ENCODE peak calls at places on chromosomes 6 and 20, in four cellular contexts. J is activated CD4-positive, alpha-beta T cell treated with anti-CD3 and anti-CD28 coated beads for 36 hours; X is HEK293T; D is ascending aorta. V is an unnamed sample.

GRCh38 chr20:57198359-57199072 is 67.9 kb downstream of the BMP7 start:
- DNase-seq in X (no peak), J (no peak), D (no peak), V (no peak)

GRCh38 chr20:35909796-35910195 is 44.5 kb downstream of the SCAND1 start:
- DNase-seq in X (no peak), D (peak; percentile 15), J (no peak), V (no peak)

GRCh38 chr6:54916858-54917257 is 70.3 kb downstream of the FAM83B start:
- DNase-seq in J (no peak), X (no peak), D (no peak), V (no peak)

GRCh38 chr6:147423111-147423510 is 85.4 kb upstream of the SAMD5 start:
- DNase-seq in J (no peak), D (no peak), X (no peak), V (no peak)

GRCh38 chr6:77561768-77562314 is 91.0 kb upstream of the MEI4 start:
- DNase-seq in J (no peak), D (no peak), X (no peak), V (peak; percentile 63)

GRCh38 chr6:78076371-78076770 is 423.5 kb downstream of the MEI4 start:
- DNase-seq in D (no peak), J (no peak), X (no peak), V (no peak)

GRCh38 chr6:159919011-159919511 is 28.3 kb downstream of the MAS1 start:
- DNase-seq in J (no peak), D (peak; percentile 30), X (no peak), V (no peak)

GRCh38 chr6:151027295-151027747 is 161.8 kb downstream of the MTHFD1L start:
- DNase-seq in D (no peak), J (no peak), X (no peak), V (no peak)

GRCh38 chr20:4813839-4814695 is 92.4 kb downstream of the PRND start:
- DNase-seq in J (peak; percentile 69), D (no peak), X (no peak), V (no peak)

GRCh38 chr6:17297261-17298080 is 16.3 kb downstream of the RBM24 start:
- DNase-seq in J (no peak), D (no peak), X (no peak), V (no peak)

GRCh38 chr6:11978169-11978987 is 33.7 kb upstream of the HIVEP1 start:
- DNase-seq in X (no peak), J (no peak), D (no peak), V (no peak)

GRCh38 chr6:13908955-13909381 is 15.8 kb upstream of the RNF182 start:
- DNase-seq in J (peak; percentile 63), X (peak; percentile 74), D (no peak), V (peak; percentile 24)

GRCh38 chr20:58634121-58634817 is 16.8 kb upstream of the STX16 start:
- DNase-seq in D (peak; percentile 50), J (peak; percentile 69), X (no peak), V (no peak)

GRCh38 chr6:81863123-81863522 is 110.6 kb upstream of the TENT5A start:
- DNase-seq in J (no peak), X (no peak), D (no peak), V (no peak)

GRCh38 chr6:23688650-23689049 is 437.4 kb upstream of the NRSN1 start:
- DNase-seq in X (no peak), J (no peak), D (no peak), V (no peak)

GRCh38 chr6:73586416-73586974 is 65.7 kb upstream of the EEF1A1 start:
- DNase-seq in J (no peak), X (no peak), D (no peak), V (no peak)

GRCh38 chr6:43006251-43006650 is 7.5 kb downstream of the MEA1 start:
- DNase-seq in X (no peak), J (no peak), D (no peak), V (no peak)

GRCh38 chr6:99036672-99037071 is 88.9 kb upstream of the FBXL4 start:
- DNase-seq in X (no peak), J (no peak), D (no peak), V (no peak)

GRCh38 chr6:57173886-57174510 is 1.9 kb downstream of the BAG2 start:
- DNase-seq in J (no peak), X (no peak), D (no peak), V (no peak)

GRCh38 chr6:161507375-161507774 is 233.5 kb upstream of the AGPAT4 start:
- DNase-seq in X (no peak), D (no peak), J (no peak), V (no peak)

GRCh38 chr6:116313377-116313776 is 33.6 kb upstream of the TSPYL1 start:
- DNase-seq in D (no peak), X (no peak), J (no peak), V (no peak)

GRCh38 chr6:150813319-150813992 is 52.0 kb upstream of the MTHFD1L start:
- DNase-seq in J (peak; percentile 86), D (no peak), X (no peak), V (no peak)

V was measured in brain pericyte.